ENCODE peak calls at places on chromosomes 16 and 17, in seven cellular contexts. One of them, this sample, is unnamed.

GRCh38 chr17:32795339-32795979 is 81.5 kb downstream of the MYO1D start:
- DNase-seq in HT-29: peak
- DNase-seq in activated CD4-positive, alpha-beta T cell treated with anti-CD3 and anti-CD28 coated beads for 48 hours: no peak
- DNase-seq in ACHN: no peak
- DNase-seq in NCI-H2171 treated with DMSO at 0.1 percent for 48 hours: no peak
- DNase-seq in stimulated activated CD8-positive, alpha-beta memory T cell treated with anti-CD3 and anti-CD28 coated beads, Interleukin-7, amount 100 ng/mL, for 1 hour: no peak
- DNase-seq in HFFc6: no peak
- DNase-seq in this sample: no peak

GRCh38 chr17:31241116-31241515 is 55.9 kb downstream of the OMG start:
- DNase-seq in ACHN: no peak
- DNase-seq in HT-29: no peak
- DNase-seq in NCI-H2171 treated with DMSO at 0.1 percent for 48 hours: no peak
- DNase-seq in stimulated activated CD8-positive, alpha-beta memory T cell treated with anti-CD3 and anti-CD28 coated beads, Interleukin-7, amount 100 ng/mL, for 1 hour: no peak
- DNase-seq in activated CD4-positive, alpha-beta T cell treated with anti-CD3 and anti-CD28 coated beads for 48 hours: no peak
- DNase-seq in HFFc6: no peak
- DNase-seq in this sample: no peak

GRCh38 chr17:45155483-45155882 is 6.2 kb upstream of the HEXIM2 start:
- DNase-seq in HFFc6: no peak
- DNase-seq in HT-29: no peak
- DNase-seq in NCI-H2171 treated with DMSO at 0.1 percent for 48 hours: no peak
- DNase-seq in activated CD4-positive, alpha-beta T cell treated with anti-CD3 and anti-CD28 coated beads for 48 hours: no peak
- DNase-seq in ACHN: no peak
- DNase-seq in stimulated activated CD8-positive, alpha-beta memory T cell treated with anti-CD3 and anti-CD28 coated beads, Interleukin-7, amount 100 ng/mL, for 1 hour: no peak
- DNase-seq in this sample: no peak

GRCh38 chr16:4038448-4038847 is 77.8 kb downstream of the ADCY9 start:
- DNase-seq in stimulated activated CD8-positive, alpha-beta memory T cell treated with anti-CD3 and anti-CD28 coated beads, Interleukin-7, amount 100 ng/mL, for 1 hour: no peak
- DNase-seq in HT-29: no peak
- DNase-seq in NCI-H2171 treated with DMSO at 0.1 percent for 48 hours: no peak
- DNase-seq in ACHN: no peak
- DNase-seq in activated CD4-positive, alpha-beta T cell treated with anti-CD3 and anti-CD28 coated beads for 48 hours: no peak
- DNase-seq in HFFc6: no peak
- DNase-seq in this sample: no peak

GRCh38 chr17:66947311-66947710 is 17.2 kb upstream of the CACNG4 start:
- DNase-seq in stimulated activated CD8-positive, alpha-beta memory T cell treated with anti-CD3 and anti-CD28 coated beads, Interleukin-7, amount 100 ng/mL, for 1 hour: no peak
- DNase-seq in HT-29: no peak
- DNase-seq in activated CD4-positive, alpha-beta T cell treated with anti-CD3 and anti-CD28 coated beads for 48 hours: no peak
- DNase-seq in ACHN: no peak
- DNase-seq in NCI-H2171 treated with DMSO at 0.1 percent for 48 hours: no peak
- DNase-seq in HFFc6: no peak
- DNase-seq in this sample: no peak

GRCh38 chr17:2777242-2777867 is 18.9 kb upstream of the RAP1GAP2 start:
- DNase-seq in NCI-H2171 treated with DMSO at 0.1 percent for 48 hours: peak
- DNase-seq in HFFc6: no peak
- DNase-seq in ACHN: no peak
- DNase-seq in activated CD4-positive, alpha-beta T cell treated with anti-CD3 and anti-CD28 coated beads for 48 hours: no peak
- DNase-seq in stimulated activated CD8-positive, alpha-beta memory T cell treated with anti-CD3 and anti-CD28 coated beads, Interleukin-7, amount 100 ng/mL, for 1 hour: no peak
- DNase-seq in HT-29: no peak
- DNase-seq in this sample: no peak

GRCh38 chr17:36849871-36850348 is 87.4 kb upstream of the LHX1 start:
- DNase-seq in HFFc6: peak
- DNase-seq in ACHN: peak
- DNase-seq in activated CD4-positive, alpha-beta T cell treated with anti-CD3 and anti-CD28 coated beads for 48 hours: peak
- DNase-seq in HT-29: no peak
- DNase-seq in NCI-H2171 treated with DMSO at 0.1 percent for 48 hours: no peak
- DNase-seq in stimulated activated CD8-positive, alpha-beta memory T cell treated with anti-CD3 and anti-CD28 coated beads, Interleukin-7, amount 100 ng/mL, for 1 hour: no peak
- DNase-seq in this sample: no peak

GRCh38 chr16:1090620-1091587 is 5.1 kb downstream of the C1QTNF8 start:
- DNase-seq in activated CD4-positive, alpha-beta T cell treated with anti-CD3 and anti-CD28 coated beads for 48 hours: no peak
- DNase-seq in NCI-H2171 treated with DMSO at 0.1 percent for 48 hours: no peak
- DNase-seq in HFFc6: no peak
- DNase-seq in ACHN: no peak
- DNase-seq in HT-29: no peak
- DNase-seq in stimulated activated CD8-positive, alpha-beta memory T cell treated with anti-CD3 and anti-CD28 coated beads, Interleukin-7, amount 100 ng/mL, for 1 hour: no peak
- DNase-seq in this sample: no peak

GRCh38 chr17:77959926-77960521 is 1.5 kb downstream of the TNRC6C start:
- DNase-seq in ACHN: no peak
- DNase-seq in activated CD4-positive, alpha-beta T cell treated with anti-CD3 and anti-CD28 coated beads for 48 hours: peak
- DNase-seq in HFFc6: no peak
- DNase-seq in NCI-H2171 treated with DMSO at 0.1 percent for 48 hours: peak
- DNase-seq in HT-29: no peak
- DNase-seq in stimulated activated CD8-positive, alpha-beta memory T cell treated with anti-CD3 and anti-CD28 coated beads, Interleukin-7, amount 100 ng/mL, for 1 hour: no peak
- DNase-seq in this sample: no peak

GRCh38 chr16:8999800-9000199 is 36.1 kb upstream of the USP7 start:
- DNase-seq in HT-29: no peak
- DNase-seq in HFFc6: no peak
- DNase-seq in stimulated activated CD8-positive, alpha-beta memory T cell treated with anti-CD3 and anti-CD28 coated beads, Interleukin-7, amount 100 ng/mL, for 1 hour: no peak
- DNase-seq in ACHN: no peak
- DNase-seq in NCI-H2171 treated with DMSO at 0.1 percent for 48 hours: no peak
- DNase-seq in activated CD4-positive, alpha-beta T cell treated with anti-CD3 and anti-CD28 coated beads for 48 hours: no peak
- DNase-seq in this sample: no peak

GRCh38 chr17:73591278-73592078 is 52.8 kb downstream of the SDK2 start:
- DNase-seq in stimulated activated CD8-positive, alpha-beta memory T cell treated with anti-CD3 and anti-CD28 coated beads, Interleukin-7, amount 100 ng/mL, for 1 hour: peak
- DNase-seq in HFFc6: no peak
- DNase-seq in HT-29: no peak
- DNase-seq in activated CD4-positive, alpha-beta T cell treated with anti-CD3 and anti-CD28 coated beads for 48 hours: peak
- DNase-seq in ACHN: no peak
- DNase-seq in NCI-H2171 treated with DMSO at 0.1 percent for 48 hours: no peak
- DNase-seq in this sample: no peak

GRCh38 chr17:48025904-48026502 is 11.6 kb downstream of the COPZ2 start:
- DNase-seq in NCI-H2171 treated with DMSO at 0.1 percent for 48 hours: peak
- DNase-seq in HT-29: no peak
- DNase-seq in HFFc6: peak
- DNase-seq in activated CD4-positive, alpha-beta T cell treated with anti-CD3 and anti-CD28 coated beads for 48 hours: no peak
- DNase-seq in ACHN: peak
- DNase-seq in stimulated activated CD8-positive, alpha-beta memory T cell treated with anti-CD3 and anti-CD28 coated beads, Interleukin-7, amount 100 ng/mL, for 1 hour: no peak
- DNase-seq in this sample: no peak

GRCh38 chr17:50519141-50519834 is 11.0 kb downstream of the MYCBPAP start:
- DNase-seq in HT-29: no peak
- DNase-seq in HFFc6: no peak
- DNase-seq in activated CD4-positive, alpha-beta T cell treated with anti-CD3 and anti-CD28 coated beads for 48 hours: no peak
- DNase-seq in ACHN: no peak
- DNase-seq in NCI-H2171 treated with DMSO at 0.1 percent for 48 hours: peak
- DNase-seq in stimulated activated CD8-positive, alpha-beta memory T cell treated with anti-CD3 and anti-CD28 coated beads, Interleukin-7, amount 100 ng/mL, for 1 hour: no peak
- DNase-seq in this sample: no peak

GRCh38 chr16:17414421-17414820 is 56.3 kb downstream of the XYLT1 start:
- DNase-seq in stimulated activated CD8-positive, alpha-beta memory T cell treated with anti-CD3 and anti-CD28 coated beads, Interleukin-7, amount 100 ng/mL, for 1 hour: no peak
- DNase-seq in ACHN: no peak
- DNase-seq in HFFc6: no peak
- DNase-seq in NCI-H2171 treated with DMSO at 0.1 percent for 48 hours: no peak
- DNase-seq in HT-29: no peak
- DNase-seq in activated CD4-positive, alpha-beta T cell treated with anti-CD3 and anti-CD28 coated beads for 48 hours: peak
- DNase-seq in this sample: no peak

GRCh38 chr16:74099530-74099929 is 197.1 kb upstream of the PSMD7 start:
- DNase-seq in stimulated activated CD8-positive, alpha-beta memory T cell treated with anti-CD3 and anti-CD28 coated beads, Interleukin-7, amount 100 ng/mL, for 1 hour: no peak
- DNase-seq in activated CD4-positive, alpha-beta T cell treated with anti-CD3 and anti-CD28 coated beads for 48 hours: no peak
- DNase-seq in HFFc6: no peak
- DNase-seq in HT-29: no peak
- DNase-seq in ACHN: no peak
- DNase-seq in NCI-H2171 treated with DMSO at 0.1 percent for 48 hours: no peak
- DNase-seq in this sample: no peak

GRCh38 chr16:29664133-29664912 is 1.3 kb downstream of the SPN start:
- DNase-seq in NCI-H2171 treated with DMSO at 0.1 percent for 48 hours: peak
- DNase-seq in HT-29: no peak
- DNase-seq in HFFc6: no peak
- DNase-seq in activated CD4-positive, alpha-beta T cell treated with anti-CD3 and anti-CD28 coated beads for 48 hours: peak
- DNase-seq in ACHN: no peak
- DNase-seq in stimulated activated CD8-positive, alpha-beta memory T cell treated with anti-CD3 and anti-CD28 coated beads, Interleukin-7, amount 100 ng/mL, for 1 hour: no peak
- DNase-seq in this sample: no peak

GRCh38 chr16:11386791-11387546 is 41.7 kb downstream of the RMI2 start:
- DNase-seq in HFFc6: no peak
- DNase-seq in HT-29: peak
- DNase-seq in stimulated activated CD8-positive, alpha-beta memory T cell treated with anti-CD3 and anti-CD28 coated beads, Interleukin-7, amount 100 ng/mL, for 1 hour: no peak
- DNase-seq in NCI-H2171 treated with DMSO at 0.1 percent for 48 hours: no peak
- DNase-seq in ACHN: no peak
- DNase-seq in activated CD4-positive, alpha-beta T cell treated with anti-CD3 and anti-CD28 coated beads for 48 hours: peak
- DNase-seq in this sample: no peak

GRCh38 chr16:76756951-76757350 is 434.0 kb upstream of the MON1B start:
- DNase-seq in stimulated activated CD8-positive, alpha-beta memory T cell treated with anti-CD3 and anti-CD28 coated beads, Interleukin-7, amount 100 ng/mL, for 1 hour: no peak
- DNase-seq in HFFc6: no peak
- DNase-seq in NCI-H2171 treated with DMSO at 0.1 percent for 48 hours: no peak
- DNase-seq in ACHN: no peak
- DNase-seq in HT-29: no peak
- DNase-seq in activated CD4-positive, alpha-beta T cell treated with anti-CD3 and anti-CD28 coated beads for 48 hours: no peak
- DNase-seq in this sample: no peak

GRCh38 chr17:81342700-81343070 is 47.6 kb upstream of the SLC38A10 start:
- DNase-seq in ACHN: no peak
- DNase-seq in HT-29: no peak
- DNase-seq in NCI-H2171 treated with DMSO at 0.1 percent for 48 hours: no peak
- DNase-seq in stimulated activated CD8-positive, alpha-beta memory T cell treated with anti-CD3 and anti-CD28 coated beads, Interleukin-7, amount 100 ng/mL, for 1 hour: no peak
- DNase-seq in activated CD4-positive, alpha-beta T cell treated with anti-CD3 and anti-CD28 coated beads for 48 hours: no peak
- DNase-seq in HFFc6: no peak
- DNase-seq in this sample: no peak

GRCh38 chr17:36703860-36704266 is 102.5 kb downstream of the MRM1 start:
- DNase-seq in NCI-H2171 treated with DMSO at 0.1 percent for 48 hours: no peak
- DNase-seq in HT-29: peak
- DNase-seq in ACHN: peak
- DNase-seq in activated CD4-positive, alpha-beta T cell treated with anti-CD3 and anti-CD28 coated beads for 48 hours: peak
- DNase-seq in stimulated activated CD8-positive, alpha-beta memory T cell treated with anti-CD3 and anti-CD28 coated beads, Interleukin-7, amount 100 ng/mL, for 1 hour: no peak
- DNase-seq in HFFc6: no peak
- DNase-seq in this sample: peak

GRCh38 chr16:2852731-2853507 is 5.1 kb downstream of the PRSS22 start:
- DNase-seq in activated CD4-positive, alpha-beta T cell treated with anti-CD3 and anti-CD28 coated beads for 48 hours: no peak
- DNase-seq in stimulated activated CD8-positive, alpha-beta memory T cell treated with anti-CD3 and anti-CD28 coated beads, Interleukin-7, amount 100 ng/mL, for 1 hour: no peak
- DNase-seq in ACHN: no peak
- DNase-seq in NCI-H2171 treated with DMSO at 0.1 percent for 48 hours: no peak
- DNase-seq in HFFc6: no peak
- DNase-seq in HT-29: no peak
- DNase-seq in this sample: no peak

GRCh38 chr16:22632621-22633020 is 121.9 kb downstream of the NPIPB5 start:
- DNase-seq in ACHN: no peak
- DNase-seq in HT-29: no peak
- DNase-seq in HFFc6: no peak
- DNase-seq in stimulated activated CD8-positive, alpha-beta memory T cell treated with anti-CD3 and anti-CD28 coated beads, Interleukin-7, amount 100 ng/mL, for 1 hour: no peak
- DNase-seq in NCI-H2171 treated with DMSO at 0.1 percent for 48 hours: no peak
- DNase-seq in activated CD4-positive, alpha-beta T cell treated with anti-CD3 and anti-CD28 coated beads for 48 hours: no peak
- DNase-seq in this sample: no peak

GRCh38 chr17:80474231-80474932 is 2.0 kb downstream of the NPTX1 start:
- DNase-seq in activated CD4-positive, alpha-beta T cell treated with anti-CD3 and anti-CD28 coated beads for 48 hours: peak
- DNase-seq in HFFc6: peak
- DNase-seq in NCI-H2171 treated with DMSO at 0.1 percent for 48 hours: peak
- DNase-seq in stimulated activated CD8-positive, alpha-beta memory T cell treated with anti-CD3 and anti-CD28 coated beads, Interleukin-7, amount 100 ng/mL, for 1 hour: no peak
- DNase-seq in HT-29: peak
- DNase-seq in ACHN: peak
- DNase-seq in this sample: peak

GRCh38 chr17:79800325-79801155 is 3.7 kb upstream of the CBX8 start:
- DNase-seq in ACHN: peak
- DNase-seq in HFFc6: peak
- DNase-seq in activated CD4-positive, alpha-beta T cell treated with anti-CD3 and anti-CD28 coated beads for 48 hours: peak
- DNase-seq in stimulated activated CD8-positive, alpha-beta memory T cell treated with anti-CD3 and anti-CD28 coated beads, Interleukin-7, amount 100 ng/mL, for 1 hour: no peak
- DNase-seq in HT-29: peak
- DNase-seq in NCI-H2171 treated with DMSO at 0.1 percent for 48 hours: peak
- DNase-seq in this sample: no peak

GRCh38 chr16:66131895-66132294 is 234.6 kb upstream of the CDH5 start:
- DNase-seq in activated CD4-positive, alpha-beta T cell treated with anti-CD3 and anti-CD28 coated beads for 48 hours: no peak
- DNase-seq in ACHN: no peak
- DNase-seq in HFFc6: peak
- DNase-seq in HT-29: no peak
- DNase-seq in stimulated activated CD8-positive, alpha-beta memory T cell treated with anti-CD3 and anti-CD28 coated beads, Interleukin-7, amount 100 ng/mL, for 1 hour: no peak
- DNase-seq in NCI-H2171 treated with DMSO at 0.1 percent for 48 hours: no peak
- DNase-seq in this sample: no peak

GRCh38 chr17:73323622-73324455 is 12.0 kb upstream of the CDC42EP4 start:
- DNase-seq in activated CD4-positive, alpha-beta T cell treated with anti-CD3 and anti-CD28 coated beads for 48 hours: no peak
- DNase-seq in HFFc6: peak
- DNase-seq in HT-29: no peak
- DNase-seq in stimulated activated CD8-positive, alpha-beta memory T cell treated with anti-CD3 and anti-CD28 coated beads, Interleukin-7, amount 100 ng/mL, for 1 hour: no peak
- DNase-seq in NCI-H2171 treated with DMSO at 0.1 percent for 48 hours: no peak
- DNase-seq in ACHN: no peak
- DNase-seq in this sample: no peak